ENCODE peak calls at places on chromosome 18, in seven cellular contexts. One of them, this sample, is unnamed.

GRCh38 chr18:2070636-2071035 is 500.7 kb downstream of the METTL4 start:
- DNase-seq in H9: no peak
- DNase-seq in H1: no peak
- DNase-seq in mesendoderm: no peak
- DNase-seq in IMR-90: no peak
- DNase-seq in mesenchymal stem cell: no peak
- DNase-seq in trophoblast cell: no peak
- DNase-seq in this sample: no peak

GRCh38 chr18:11885278-11885991 is 22.7 kb downstream of the MPPE1 start:
- DNase-seq in mesenchymal stem cell: no peak
- DNase-seq in mesendoderm: no peak
- DNase-seq in IMR-90: no peak
- DNase-seq in trophoblast cell: no peak
- DNase-seq in H9: no peak
- DNase-seq in H1: no peak
- DNase-seq in this sample: no peak

GRCh38 chr18:59460060-59460395 is 101.0 kb upstream of the LMAN1 start:
- DNase-seq in H9: no peak
- DNase-seq in IMR-90: peak; percentile 40
- DNase-seq in trophoblast cell: no peak
- DNase-seq in mesendoderm: peak; percentile 59
- DNase-seq in mesenchymal stem cell: no peak
- DNase-seq in H1: no peak
- DNase-seq in this sample: no peak

GRCh38 chr18:39571511-39571910 is 2005.9 kb upstream of the CELF4 start:
- DNase-seq in trophoblast cell: peak; percentile 3
- DNase-seq in H1: no peak
- DNase-seq in IMR-90: peak; percentile 19
- DNase-seq in mesenchymal stem cell: peak; percentile 45
- DNase-seq in mesendoderm: peak; percentile 44
- DNase-seq in H9: no peak
- DNase-seq in this sample: no peak

GRCh38 chr18:31244737-31245432 is 73.1 kb upstream of the DSG1 start:
- DNase-seq in H9: no peak
- DNase-seq in H1: no peak
- DNase-seq in mesenchymal stem cell: peak; percentile 14
- DNase-seq in IMR-90: no peak
- DNase-seq in mesendoderm: no peak
- DNase-seq in trophoblast cell: no peak
- DNase-seq in this sample: no peak

GRCh38 chr18:60485207-60485606 is 112.6 kb upstream of the MC4R start:
- DNase-seq in H1: no peak
- DNase-seq in IMR-90: peak; percentile 3
- DNase-seq in mesenchymal stem cell: no peak
- DNase-seq in H9: no peak
- DNase-seq in mesendoderm: no peak
- DNase-seq in trophoblast cell: no peak
- DNase-seq in this sample: no peak

GRCh38 chr18:48036191-48036590 is 105.7 kb upstream of the SMAD2 start:
- DNase-seq in mesendoderm: no peak
- DNase-seq in H9: no peak
- DNase-seq in H1: no peak
- DNase-seq in trophoblast cell: no peak
- DNase-seq in IMR-90: no peak
- DNase-seq in mesenchymal stem cell: no peak
- DNase-seq in this sample: no peak

GRCh38 chr18:55110436-55110835 is 151.2 kb upstream of the CCDC68 start:
- DNase-seq in trophoblast cell: no peak
- DNase-seq in mesenchymal stem cell: peak; percentile 47
- DNase-seq in H9: no peak
- DNase-seq in mesendoderm: no peak
- DNase-seq in IMR-90: no peak
- DNase-seq in H1: no peak
- DNase-seq in this sample: no peak

GRCh38 chr18:34942975-34943374 is 98.2 kb upstream of the MAPRE2 start:
- DNase-seq in mesenchymal stem cell: no peak
- DNase-seq in H9: no peak
- DNase-seq in H1: no peak
- DNase-seq in mesendoderm: peak; percentile 41
- DNase-seq in IMR-90: no peak
- DNase-seq in trophoblast cell: no peak
- DNase-seq in this sample: no peak

GRCh38 chr18:73975266-73975665 is 172.4 kb downstream of the FBXO15 start:
- DNase-seq in mesenchymal stem cell: peak; percentile 50
- DNase-seq in trophoblast cell: no peak
- DNase-seq in IMR-90: peak; percentile 31
- DNase-seq in H1: no peak
- DNase-seq in H9: no peak
- DNase-seq in mesendoderm: no peak
- DNase-seq in this sample: no peak

GRCh38 chr18:32048507-32049091 is 30.0 kb downstream of the RNF125 start:
- DNase-seq in trophoblast cell: no peak
- DNase-seq in H1: no peak
- DNase-seq in mesendoderm: peak; percentile 21
- DNase-seq in IMR-90: peak; percentile 3
- DNase-seq in mesenchymal stem cell: peak; percentile 52
- DNase-seq in H9: no peak
- DNase-seq in this sample: no peak

GRCh38 chr18:79723036-79723435 is 43.4 kb downstream of the CTDP1 start:
- DNase-seq in trophoblast cell: no peak
- DNase-seq in IMR-90: no peak
- DNase-seq in H9: no peak
- DNase-seq in mesenchymal stem cell: no peak
- DNase-seq in H1: no peak
- DNase-seq in mesendoderm: no peak
- DNase-seq in this sample: no peak

GRCh38 chr18:25166113-25166512 is 185.9 kb downstream of the ZNF521 start:
- DNase-seq in mesendoderm: no peak
- DNase-seq in H9: no peak
- DNase-seq in H1: no peak
- DNase-seq in IMR-90: peak; percentile 73
- DNase-seq in mesenchymal stem cell: no peak
- DNase-seq in trophoblast cell: no peak
- DNase-seq in this sample: no peak

GRCh38 chr18:9612215-9612830 is 2.0 kb downstream of the PPP4R1 start:
- DNase-seq in H9: no peak
- DNase-seq in IMR-90: peak; percentile 58
- DNase-seq in mesenchymal stem cell: peak; percentile 66
- DNase-seq in H1: no peak
- DNase-seq in trophoblast cell: peak; percentile 12
- DNase-seq in mesendoderm: peak; percentile 55
- DNase-seq in this sample: no peak

GRCh38 chr18:32937007-32937540 is 164.3 kb upstream of the KLHL14 start:
- DNase-seq in mesenchymal stem cell: peak; percentile 52
- DNase-seq in mesendoderm: no peak
- DNase-seq in trophoblast cell: no peak
- DNase-seq in H1: no peak
- DNase-seq in IMR-90: no peak
- DNase-seq in H9: no peak
- DNase-seq in this sample: no peak

GRCh38 chr18:27609221-27609620 is 424.1 kb upstream of the CHST9 start:
- DNase-seq in H1: no peak
- DNase-seq in mesenchymal stem cell: no peak
- DNase-seq in IMR-90: no peak
- DNase-seq in trophoblast cell: no peak
- DNase-seq in mesendoderm: no peak
- DNase-seq in H9: no peak
- DNase-seq in this sample: no peak

GRCh38 chr18:27400001-27400400 is 214.9 kb upstream of the CHST9 start:
- DNase-seq in H9: peak; percentile 84
- DNase-seq in mesendoderm: peak; percentile 83
- DNase-seq in trophoblast cell: no peak
- DNase-seq in H1: peak; percentile 74
- DNase-seq in IMR-90: no peak
- DNase-seq in mesenchymal stem cell: peak; percentile 1
- DNase-seq in this sample: no peak

GRCh38 chr18:44079602-44080001 is 601.1 kb upstream of the SETBP1 start:
- DNase-seq in trophoblast cell: no peak
- DNase-seq in mesenchymal stem cell: peak; percentile 75
- DNase-seq in H1: no peak
- DNase-seq in IMR-90: peak; percentile 70
- DNase-seq in mesendoderm: no peak
- DNase-seq in H9: no peak
- DNase-seq in this sample: no peak

GRCh38 chr18:22320736-22321135 is 97.0 kb downstream of the CTAGE1 start:
- DNase-seq in trophoblast cell: no peak
- DNase-seq in mesendoderm: no peak
- DNase-seq in mesenchymal stem cell: no peak
- DNase-seq in IMR-90: no peak
- DNase-seq in H9: no peak
- DNase-seq in H1: no peak
- DNase-seq in this sample: no peak

GRCh38 chr18:73462092-73462491 is 594.3 kb upstream of the NETO1 start:
- DNase-seq in H1: no peak
- DNase-seq in trophoblast cell: no peak
- DNase-seq in mesendoderm: no peak
- DNase-seq in H9: no peak
- DNase-seq in IMR-90: peak; percentile 92
- DNase-seq in mesenchymal stem cell: no peak
- DNase-seq in this sample: no peak

GRCh38 chr18:48657446-48658120 is 118.8 kb downstream of the CTIF start:
- DNase-seq in IMR-90: no peak
- DNase-seq in mesendoderm: no peak
- DNase-seq in mesenchymal stem cell: no peak
- DNase-seq in H1: no peak
- DNase-seq in H9: no peak
- DNase-seq in trophoblast cell: no peak
- DNase-seq in this sample: no peak

GRCh38 chr18:12032786-12033642 is 51.7 kb downstream of the IMPA2 start:
- DNase-seq in mesenchymal stem cell: peak; percentile 60
- DNase-seq in H9: no peak
- DNase-seq in IMR-90: peak; percentile 68
- DNase-seq in trophoblast cell: no peak
- DNase-seq in H1: peak; percentile 43
- DNase-seq in mesendoderm: no peak
- DNase-seq in this sample: no peak

DNA sequence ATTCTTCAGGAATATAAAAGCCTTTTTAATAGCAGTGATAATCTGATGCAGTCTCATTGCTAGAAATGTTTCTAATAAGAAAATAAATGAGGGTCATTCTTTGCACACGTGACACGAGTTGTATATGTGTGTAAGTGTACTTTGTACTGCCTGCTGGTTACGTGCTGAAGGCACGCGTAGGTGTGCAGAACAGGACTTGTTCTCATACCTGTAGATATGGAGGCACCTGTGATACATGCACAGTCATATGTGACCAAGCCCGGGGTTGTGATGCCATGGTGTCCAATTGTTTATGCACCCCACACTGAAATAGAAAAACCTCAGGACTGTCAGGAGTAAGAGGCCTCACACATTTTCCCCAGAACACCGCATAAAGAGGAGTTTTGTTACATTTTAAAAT is 9.1 kb downstream of the TSHZ1 start:
- DNase-seq in trophoblast cell: no peak
- DNase-seq in H9: no peak
- DNase-seq in mesendoderm: no peak
- DNase-seq in H1: no peak
- DNase-seq in mesenchymal stem cell: no peak
- DNase-seq in IMR-90: no peak
- DNase-seq in this sample: no peak
- H3K4me1 ChIP-seq in trophoblast cell: no peaks in the 10 kb centered on the region
- H3K4me1 ChIP-seq in H9: no peaks in the 10 kb centered on the region
- H3K4me1 ChIP-seq in mesendoderm: no peaks in the 10 kb centered on the region
- H3K4me1 ChIP-seq in H1: no peaks in the 10 kb centered on the region
- H3K4me1 ChIP-seq in mesenchymal stem cell: peaks cover 2% of the 10 kb centered on the region
- H3K4me1 ChIP-seq in IMR-90: peaks cover 12% of the 10 kb centered on the region
- H3K4me1 ChIP-seq in this sample: no peaks in the 10 kb centered on the region

DNA sequence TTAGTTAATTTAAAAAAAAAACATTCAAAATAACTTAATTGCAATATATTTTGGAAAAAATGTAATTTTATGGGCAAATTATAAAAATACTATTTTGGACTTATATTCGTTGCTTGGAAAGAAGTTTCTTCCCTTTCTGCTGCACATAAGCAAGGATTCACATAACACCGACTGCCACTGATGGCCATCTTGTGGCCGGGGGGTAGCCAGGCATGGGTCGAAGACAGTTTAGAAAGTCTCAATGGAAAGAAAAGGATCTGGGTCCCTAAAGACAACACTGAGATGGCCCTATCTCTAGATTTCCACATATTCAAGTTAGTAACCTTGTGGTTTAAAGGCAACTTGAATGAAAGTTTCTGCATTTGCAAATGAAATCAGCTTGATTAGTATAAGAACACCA is 318.6 kb downstream of the AKAIN1 start:
- DNase-seq in trophoblast cell: no peak
- DNase-seq in mesendoderm: no peak
- DNase-seq in H9: no peak
- DNase-seq in mesenchymal stem cell: no peak
- DNase-seq in IMR-90: no peak
- DNase-seq in H1: no peak
- DNase-seq in this sample: no peak
- H2BK5ac ChIP-seq in trophoblast cell: no peak overlapping the region
- H2BK5ac ChIP-seq in mesendoderm: no peak overlapping the region
- H2BK5ac ChIP-seq in H9: no peak overlapping the region
- H2BK5ac ChIP-seq in mesenchymal stem cell: no peak overlapping the region
- H2BK5ac ChIP-seq in IMR-90: no peak overlapping the region
- H2BK5ac ChIP-seq in H1: no peak overlapping the region
- H2BK5ac ChIP-seq in this sample: no peak overlapping the region

GRCh38 chr18:58341913-58342312 is 287.0 kb downstream of the ALPK2 start:
- DNase-seq in trophoblast cell: no peak
- DNase-seq in mesenchymal stem cell: no peak
- DNase-seq in H1: no peak
- DNase-seq in IMR-90: no peak
- DNase-seq in mesendoderm: no peak
- DNase-seq in H9: no peak
- DNase-seq in this sample: no peak
- H3K4me1 ChIP-seq in trophoblast cell: peaks cover 8% of the 10 kb centered on the region
- H3K4me1 ChIP-seq in mesenchymal stem cell: peaks cover 6% of the 10 kb centered on the region
- H3K4me1 ChIP-seq in H1: peaks cover 59% of the 10 kb centered on the region
- H3K4me1 ChIP-seq in IMR-90: peaks cover 12% of the 10 kb centered on the region
- H3K4me1 ChIP-seq in mesendoderm: no peaks in the 10 kb centered on the region
- H3K4me1 ChIP-seq in H9: peaks cover 18% of the 10 kb centered on the region
- H3K4me1 ChIP-seq in this sample: peaks cover 18% of the 10 kb centered on the region

DNA sequence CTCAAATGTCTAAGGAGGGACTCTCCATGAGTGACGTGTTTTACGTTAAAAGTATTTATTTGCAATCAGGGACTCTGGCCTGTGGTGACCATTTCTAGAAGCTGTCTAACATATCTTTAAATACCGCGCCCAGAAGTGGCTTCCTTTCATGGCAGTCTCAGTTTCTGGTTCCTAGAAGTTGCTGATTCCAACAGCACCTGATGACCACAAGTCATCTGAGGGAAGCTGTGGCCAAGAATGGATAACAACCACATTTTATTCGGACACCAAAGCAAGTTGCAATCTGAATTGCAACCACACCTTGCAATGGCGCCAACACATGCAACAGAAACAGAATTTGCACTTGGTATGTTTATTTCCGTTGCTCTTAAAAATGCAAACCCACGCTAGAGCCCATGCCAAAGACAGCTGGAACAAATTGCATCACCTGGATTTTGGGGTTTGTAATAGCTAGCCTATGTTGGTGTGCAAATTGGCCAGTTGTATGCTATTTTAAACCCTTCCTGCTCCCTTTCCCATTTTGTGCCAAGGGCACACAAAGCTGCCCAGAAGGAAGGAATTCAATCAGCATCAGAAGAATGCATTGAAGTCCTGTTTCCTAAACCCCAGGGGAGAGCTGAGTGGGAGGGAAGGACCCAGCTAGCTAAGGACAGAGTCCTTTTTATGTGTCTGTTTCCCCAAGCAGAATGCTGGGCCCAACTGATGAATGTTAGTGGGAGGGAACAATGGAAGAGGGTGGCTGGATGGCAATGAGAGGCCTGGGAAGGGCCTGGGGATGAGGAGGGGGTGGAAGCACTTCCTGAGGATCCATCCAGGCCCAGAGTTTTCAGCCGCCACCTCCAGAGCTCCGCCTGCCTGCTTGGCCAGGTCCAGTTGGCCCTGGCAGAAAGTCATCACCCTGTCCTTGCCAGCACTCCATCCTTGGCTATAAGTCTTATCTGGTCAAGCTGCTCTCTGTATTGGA is 32.9 kb downstream of the MEX3C start:
- DNase-seq in mesendoderm: peak; percentile 65
- DNase-seq in H1: no peak
- DNase-seq in IMR-90: no peak
- DNase-seq in H9: no peak
- DNase-seq in trophoblast cell: no peak
- DNase-seq in mesenchymal stem cell: no peak
- DNase-seq in this sample: no peak
- H2BK5ac ChIP-seq in mesendoderm: no peak overlapping the region
- H2BK5ac ChIP-seq in H1: no peak overlapping the region
- H2BK5ac ChIP-seq in IMR-90: no peak overlapping the region
- H2BK5ac ChIP-seq in H9: no peak overlapping the region
- H2BK5ac ChIP-seq in trophoblast cell: no peak overlapping the region
- H2BK5ac ChIP-seq in mesenchymal stem cell: no peak overlapping the region
- H2BK5ac ChIP-seq in this sample: no peak overlapping the region